ENCODE peak calls at places on chromosomes 7 and 10, in four cellular contexts. X, Y, B and K are unnamed samples.

GRCh38 chr7:3244241-3244814 is 56.7 kb upstream of the SDK1 start:
- DNase-seq in X (no peak), Y (peak), B (no peak), K (peak)

GRCh38 chr7:76315372-76315771 is 12.9 kb downstream of the HSPB1 start:
- DNase-seq in X (peak), Y (no peak), B (no peak), K (no peak)

GRCh38 chr7:47282790-47283496 is 299.0 kb downstream of the TNS3 start:
- DNase-seq in X (no peak), Y (no peak), B (no peak), K (no peak)

GRCh38 chr7:159201722-159202330 is 57.2 kb upstream of the VIPR2 start:
- DNase-seq in X (no peak), Y (no peak), B (no peak), K (no peak)

GRCh38 chr7:79317728-79318127 is 135.7 kb downstream of the MAGI2 start:
- DNase-seq in X (no peak), Y (peak), B (no peak), K (peak)

GRCh38 chr10:125003146-125003900 is 61.4 kb downstream of the ZRANB1 start:
- DNase-seq in X (no peak), Y (no peak), B (peak), K (no peak)

GRCh38 chr10:73867126-73867807 is 7.1 kb downstream of the CAMK2G start:
- DNase-seq in X (no peak), Y (no peak), B (no peak), K (no peak)

GRCh38 chr7:37442268-37442667 is 6.4 kb downstream of the ELMO1 start:
- DNase-seq in X (no peak), Y (no peak), B (no peak), K (no peak)

GRCh38 chr10:52818019-52818418 is 45.4 kb upstream of the MBL2 start:
- DNase-seq in X (no peak), Y (peak), B (no peak), K (peak)

DNA sequence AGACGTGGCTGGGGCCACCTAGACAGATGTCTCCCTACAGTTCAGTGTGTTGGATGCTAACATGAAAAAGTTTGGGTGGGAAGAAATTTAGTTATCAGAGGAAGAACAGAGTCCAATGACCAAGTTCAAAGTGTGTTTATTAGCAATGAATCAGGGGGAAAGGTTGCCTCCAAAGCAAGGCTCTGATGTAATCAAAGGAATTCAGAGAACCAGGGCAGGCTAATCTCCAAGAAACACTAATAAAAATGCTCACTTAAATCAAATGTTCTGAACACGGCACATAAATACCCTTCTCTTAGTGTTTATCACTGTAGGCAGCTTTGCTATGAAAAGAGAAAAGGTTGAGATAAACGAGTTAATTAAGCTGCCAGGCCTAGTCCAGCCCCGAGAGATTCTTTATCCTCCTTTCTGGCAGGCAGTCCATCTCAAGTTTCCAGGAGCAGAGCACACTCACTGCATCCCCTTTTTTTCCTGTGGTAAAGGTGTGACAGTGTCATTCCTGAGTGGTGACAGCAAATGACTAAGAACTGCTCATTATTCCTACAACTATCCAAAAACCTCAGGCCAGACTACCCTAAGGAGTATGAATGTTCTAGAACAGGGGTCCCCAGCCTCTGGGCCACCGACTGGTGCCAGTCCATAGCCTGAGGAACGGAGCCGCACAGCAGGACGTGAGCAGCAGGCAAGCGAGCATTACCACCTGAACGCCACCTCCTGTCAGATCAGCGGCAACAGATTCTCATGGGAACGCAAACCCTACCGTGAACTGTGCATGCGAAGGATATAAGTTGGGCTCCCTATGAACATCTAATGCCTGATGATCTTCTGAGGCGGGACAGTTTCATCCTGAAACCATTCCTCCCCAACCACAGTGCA is 66.9 kb upstream of the FHIP2A start:
- DNase-seq in X (no peak), Y (no peak), B (no peak), K (no peak)
- H3K4me3 ChIP-seq in X (no peak), Y (no peak), B (no peak), K (no peak)

DNA sequence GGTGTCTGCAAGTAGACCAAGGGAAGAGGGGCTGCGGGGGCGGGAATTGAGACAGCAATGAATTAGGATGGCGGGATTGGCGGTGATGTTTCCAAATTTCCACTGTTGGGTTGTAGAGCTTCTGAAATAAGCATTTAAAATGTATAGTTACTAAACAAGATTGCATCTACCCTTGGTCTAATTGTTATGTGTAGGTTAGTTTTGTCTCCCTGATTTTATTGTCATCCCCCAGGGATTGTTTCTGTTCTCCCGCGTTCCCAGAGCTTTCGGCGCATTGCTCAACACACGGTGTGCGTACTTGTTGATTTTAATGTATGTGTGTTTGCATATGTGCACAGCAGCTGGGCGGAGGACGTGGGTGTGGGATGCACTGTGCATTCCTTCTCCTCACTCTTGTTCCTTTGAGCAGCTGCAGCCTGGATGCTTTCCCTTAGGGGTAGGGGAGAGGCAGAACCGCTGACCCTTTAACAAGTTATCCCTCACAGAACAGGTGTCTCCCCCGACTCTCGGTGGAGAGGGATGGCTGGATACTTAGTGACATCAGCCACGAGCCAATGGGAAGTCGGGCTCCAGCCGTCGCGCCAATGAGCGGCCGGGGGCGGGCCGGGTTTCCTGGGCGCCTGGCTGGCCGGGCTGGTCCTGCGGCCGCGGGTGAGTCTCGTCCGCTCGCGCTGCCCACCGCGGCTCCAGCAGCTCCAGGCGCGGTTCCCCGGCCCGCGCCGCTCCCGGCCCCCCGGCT is at the start of gene TSPAN33:
- DNase-seq in X (peak), Y (no peak), B (peak), K (peak)
- H3K4me3 ChIP-seq in X (peak), Y (peak), B (peak), K (peak)

GRCh38 chr10:80528901-80529300 is 8.8 kb upstream of the SH2D4B start:
- DNase-seq in X (no peak), Y (no peak), B (no peak), K (no peak)
- H3K4me3 ChIP-seq in X (no peak), Y (no peak), B (no peak), K (no peak)

GRCh38 chr10:30873408-30873807 is 158.3 kb downstream of the ZNF438 start:
- DNase-seq in X (no peak), Y (no peak), B (no peak), K (no peak)

GRCh38 chr10:30882281-30882680 is 149.4 kb downstream of the ZNF438 start:
- DNase-seq in X (no peak), Y (no peak), B (no peak), K (no peak)

GRCh38 chr10:30878920-30879319 is 152.7 kb downstream of the ZNF438 start:
- DNase-seq in X (no peak), Y (no peak), B (no peak), K (no peak)

GRCh38 chr10:30877111-30877510 is 154.6 kb downstream of the ZNF438 start:
- DNase-seq in X (no peak), Y (no peak), B (no peak), K (no peak)
- H3K4me3 ChIP-seq in X (no peak), Y (no peak), B (no peak), K (no peak)

GRCh38 chr10:114521250-114521649 is 116.9 kb upstream of the AFAP1L2 start:
- DNase-seq in X (no peak), Y (no peak), B (no peak), K (no peak)

GRCh38 chr10:114526497-114527238 is 122.4 kb upstream of the AFAP1L2 start:
- DNase-seq in X (peak), Y (no peak), B (peak), K (no peak)

GRCh38 chr10:114523876-114524275 is 119.6 kb upstream of the AFAP1L2 start:
- DNase-seq in X (no peak), Y (no peak), B (no peak), K (no peak)

GRCh38 chr10:114525368-114525949 is 121.2 kb upstream of the AFAP1L2 start:
- DNase-seq in X (no peak), Y (no peak), B (no peak), K (no peak)

GRCh38 chr10:114526112-114526496 is 121.8 kb upstream of the AFAP1L2 start:
- DNase-seq in X (no peak), Y (no peak), B (no peak), K (no peak)
- H3K4me3 ChIP-seq in X (peak), Y (peak), B (peak), K (no peak)